ENCODE peak calls at places on chromosomes 11 and 22, in seven cellular contexts. One of them, this sample, is unnamed.

GRCh38 chr11:16809901-16810668 is 71.6 kb downstream of the C11orf58 start:
- DNase-seq in H1: no peak
- DNase-seq in HepG2: no peak
- DNase-seq in K562: no peak
- DNase-seq in WTC11: no peak
- DNase-seq in GM12878: no peak
- DNase-seq in HEK293T: no peak
- DNase-seq in this sample: no peak

GRCh38 chr11:15179167-15179566 is 64.4 kb downstream of the INSC start:
- DNase-seq in K562: no peak
- DNase-seq in WTC11: no peak
- DNase-seq in H1: no peak
- DNase-seq in GM12878: no peak
- DNase-seq in HepG2: no peak
- DNase-seq in HEK293T: no peak
- DNase-seq in this sample: no peak

GRCh38 chr11:199782-200181 is 6.9 kb downstream of the SCGB1C1 start:
- DNase-seq in K562: no peak
- DNase-seq in HEK293T: no peak
- DNase-seq in WTC11: no peak
- DNase-seq in GM12878: no peak
- DNase-seq in H1: peak
- DNase-seq in HepG2: no peak
- DNase-seq in this sample: no peak

GRCh38 chr11:123384116-123384515 is 46.0 kb upstream of the GRAMD1B start:
- DNase-seq in WTC11: no peak
- DNase-seq in H1: no peak
- DNase-seq in HepG2: no peak
- DNase-seq in HEK293T: no peak
- DNase-seq in K562: no peak
- DNase-seq in GM12878: no peak
- DNase-seq in this sample: no peak

GRCh38 chr22:31093090-31093850 is 12.2 kb downstream of the SMTN start:
- DNase-seq in HEK293T: no peak
- DNase-seq in GM12878: no peak
- DNase-seq in WTC11: no peak
- DNase-seq in H1: peak
- DNase-seq in K562: no peak
- DNase-seq in HepG2: no peak
- DNase-seq in this sample: no peak

GRCh38 chr11:76666830-76667229 is 3.7 kb downstream of the LRRC32 start:
- DNase-seq in HepG2: no peak
- DNase-seq in K562: no peak
- DNase-seq in GM12878: no peak
- DNase-seq in WTC11: no peak
- DNase-seq in H1: no peak
- DNase-seq in HEK293T: no peak
- DNase-seq in this sample: no peak

GRCh38 chr11:126405906-126406305 is 50.4 kb downstream of the ST3GAL4 start:
- DNase-seq in GM12878: no peak
- DNase-seq in WTC11: no peak
- DNase-seq in HepG2: no peak
- DNase-seq in H1: no peak
- DNase-seq in HEK293T: no peak
- DNase-seq in K562: no peak
- DNase-seq in this sample: peak

GRCh38 chr11:44622721-44623258 is 57.3 kb downstream of the CD82 start:
- DNase-seq in HEK293T: no peak
- DNase-seq in H1: peak
- DNase-seq in HepG2: no peak
- DNase-seq in K562: no peak
- DNase-seq in WTC11: no peak
- DNase-seq in GM12878: no peak
- DNase-seq in this sample: no peak

GRCh38 chr22:20581503-20582170 is 74.2 kb downstream of the MED15 start:
- DNase-seq in H1: peak
- DNase-seq in GM12878: no peak
- DNase-seq in WTC11: no peak
- DNase-seq in HepG2: no peak
- DNase-seq in HEK293T: no peak
- DNase-seq in K562: no peak
- DNase-seq in this sample: no peak

GRCh38 chr22:25777870-25778269 is 35.9 kb downstream of the MYO18B start:
- DNase-seq in H1: no peak
- DNase-seq in WTC11: no peak
- DNase-seq in GM12878: peak
- DNase-seq in HepG2: peak
- DNase-seq in K562: peak
- DNase-seq in HEK293T: peak
- DNase-seq in this sample: peak

GRCh38 chr11:1767399-1768140 is 3.8 kb upstream of the CTSD start:
- DNase-seq in HepG2: no peak
- DNase-seq in H1: no peak
- DNase-seq in HEK293T: no peak
- DNase-seq in WTC11: no peak
- DNase-seq in GM12878: no peak
- DNase-seq in K562: no peak
- DNase-seq in this sample: no peak

GRCh38 chr11:126546694-126547093 is 191.2 kb downstream of the ST3GAL4 start:
- DNase-seq in HEK293T: no peak
- DNase-seq in WTC11: no peak
- DNase-seq in HepG2: no peak
- DNase-seq in H1: no peak
- DNase-seq in GM12878: no peak
- DNase-seq in K562: no peak
- DNase-seq in this sample: no peak

GRCh38 chr11:94128171-94128745 is 383 bp upstream of the PANX1 start:
- DNase-seq in HepG2: no peak
- DNase-seq in GM12878: no peak
- DNase-seq in K562: no peak
- DNase-seq in H1: peak
- DNase-seq in HEK293T: peak
- DNase-seq in WTC11: peak
- DNase-seq in this sample: no peak

GRCh38 chr11:85180528-85180927 is 446.6 kb downstream of the DLG2 start:
- DNase-seq in WTC11: no peak
- DNase-seq in H1: no peak
- DNase-seq in GM12878: no peak
- DNase-seq in HEK293T: no peak
- DNase-seq in HepG2: no peak
- DNase-seq in K562: no peak
- DNase-seq in this sample: no peak

GRCh38 chr22:36386351-36386899 is 1.3 kb downstream of the MYH9 start:
- DNase-seq in HepG2: no peak
- DNase-seq in K562: peak
- DNase-seq in WTC11: no peak
- DNase-seq in HEK293T: no peak
- DNase-seq in H1: no peak
- DNase-seq in GM12878: peak
- DNase-seq in this sample: no peak

GRCh38 chr11:125982348-125982730 is 36.5 kb downstream of the VSIG10L2 start:
- DNase-seq in H1: no peak
- DNase-seq in WTC11: no peak
- DNase-seq in HEK293T: no peak
- DNase-seq in HepG2: no peak
- DNase-seq in GM12878: no peak
- DNase-seq in K562: no peak
- DNase-seq in this sample: no peak

GRCh38 chr22:41415554-41415953 is 31.0 kb downstream of the TOB2 start:
- DNase-seq in GM12878: no peak
- DNase-seq in WTC11: no peak
- DNase-seq in HepG2: no peak
- DNase-seq in HEK293T: no peak
- DNase-seq in K562: no peak
- DNase-seq in H1: no peak
- DNase-seq in this sample: no peak

GRCh38 chr11:8206251-8207079 is 37.6 kb upstream of the RIC3 start:
- DNase-seq in HepG2: no peak
- DNase-seq in H1: peak
- DNase-seq in GM12878: no peak
- DNase-seq in WTC11: no peak
- DNase-seq in HEK293T: no peak
- DNase-seq in K562: peak
- DNase-seq in this sample: no peak

GRCh38 chr11:507727-508515 is 879 bp upstream of the RNH1 start:
- DNase-seq in GM12878: no peak
- DNase-seq in H1: no peak
- DNase-seq in K562: no peak
- DNase-seq in HepG2: no peak
- DNase-seq in HEK293T: no peak
- DNase-seq in WTC11: no peak
- DNase-seq in this sample: no peak

GRCh38 chr11:84316866-84317560 is 1030.8 kb upstream of the CCDC90B start:
- DNase-seq in GM12878: no peak
- DNase-seq in K562: no peak
- DNase-seq in HepG2: no peak
- DNase-seq in WTC11: no peak
- DNase-seq in H1: no peak
- DNase-seq in HEK293T: no peak
- DNase-seq in this sample: no peak

GRCh38 chr11:56331861-56332491 is 13.9 kb upstream of the OR8K1 start:
- DNase-seq in H1: no peak
- DNase-seq in HEK293T: no peak
- DNase-seq in HepG2: no peak
- DNase-seq in WTC11: peak
- DNase-seq in K562: no peak
- DNase-seq in GM12878: no peak
- DNase-seq in this sample: no peak

GRCh38 chr11:65617990-65618751 is 2.6 kb downstream of the PCNX3 start:
- DNase-seq in GM12878: no peak
- DNase-seq in HepG2: no peak
- DNase-seq in H1: no peak
- DNase-seq in K562: no peak
- DNase-seq in WTC11: no peak
- DNase-seq in HEK293T: no peak
- DNase-seq in this sample: no peak

GRCh38 chr11:995752-996420 is 40.6 kb downstream of the MUC6 start:
- DNase-seq in H1: no peak
- DNase-seq in HepG2: no peak
- DNase-seq in GM12878: peak
- DNase-seq in WTC11: no peak
- DNase-seq in HEK293T: no peak
- DNase-seq in K562: peak
- DNase-seq in this sample: no peak

GRCh38 chr22:20966883-20967696 is at the start of gene AIFM3:
- DNase-seq in HEK293T: no peak
- DNase-seq in GM12878: no peak
- DNase-seq in K562: no peak
- DNase-seq in H1: no peak
- DNase-seq in WTC11: no peak
- DNase-seq in HepG2: no peak
- DNase-seq in this sample: no peak

GRCh38 chr22:49108636-49109315 is 718.9 kb downstream of the BRD1 start:
- DNase-seq in K562: no peak
- DNase-seq in HepG2: no peak
- DNase-seq in GM12878: no peak
- DNase-seq in H1: no peak
- DNase-seq in WTC11: no peak
- DNase-seq in HEK293T: no peak
- DNase-seq in this sample: no peak

GRCh38 chr11:130726234-130726559 is 190.1 kb downstream of the SNX19 start:
- DNase-seq in K562: no peak
- DNase-seq in HEK293T: no peak
- DNase-seq in HepG2: no peak
- DNase-seq in GM12878: no peak
- DNase-seq in H1: no peak
- DNase-seq in WTC11: no peak
- DNase-seq in this sample: no peak
- TF ChIP-seq SP1 in K562: no peak
- TF ChIP-seq SP1 in HEK293T: no peak
- TF ChIP-seq SP1 in HepG2: no peak
- TF ChIP-seq SP1 in GM12878: no peak
- TF ChIP-seq SP1 in H1: no peak
- TF ChIP-seq SP1 in WTC11: no peak
- TF ChIP-seq SP1 in this sample: no peak

GRCh38 chr11:88535916-88536547 is 198.5 kb upstream of the CTSC start:
- DNase-seq in HepG2: peak
- DNase-seq in WTC11: no peak
- DNase-seq in K562: no peak
- DNase-seq in GM12878: no peak
- DNase-seq in H1: no peak
- DNase-seq in HEK293T: no peak
- DNase-seq in this sample: peak

GRCh38 chr11:88533001-88533400 is 195.5 kb upstream of the CTSC start:
- DNase-seq in K562: no peak
- DNase-seq in GM12878: no peak
- DNase-seq in WTC11: no peak
- DNase-seq in HEK293T: no peak
- DNase-seq in H1: no peak
- DNase-seq in HepG2: no peak
- DNase-seq in this sample: no peak

GRCh38 chr11:88534185-88534584 is 196.6 kb upstream of the CTSC start:
- DNase-seq in K562: no peak
- DNase-seq in WTC11: no peak
- DNase-seq in HEK293T: no peak
- DNase-seq in GM12878: no peak
- DNase-seq in H1: no peak
- DNase-seq in HepG2: peak
- DNase-seq in this sample: no peak

GRCh38 chr11:88537613-88538012 is 200.1 kb upstream of the CTSC start:
- DNase-seq in HEK293T: no peak
- DNase-seq in GM12878: no peak
- DNase-seq in HepG2: no peak
- DNase-seq in WTC11: no peak
- DNase-seq in H1: no peak
- DNase-seq in K562: no peak
- DNase-seq in this sample: no peak

GRCh38 chr11:88535266-88535665 is 197.7 kb upstream of the CTSC start:
- DNase-seq in WTC11: no peak
- DNase-seq in GM12878: no peak
- DNase-seq in H1: no peak
- DNase-seq in K562: no peak
- DNase-seq in HEK293T: no peak
- DNase-seq in HepG2: no peak
- DNase-seq in this sample: no peak
- TF ChIP-seq SP1 in WTC11: no peak
- TF ChIP-seq SP1 in GM12878: no peak
- TF ChIP-seq SP1 in H1: no peak
- TF ChIP-seq SP1 in K562: no peak
- TF ChIP-seq SP1 in HEK293T: no peak
- TF ChIP-seq SP1 in HepG2: no peak
- TF ChIP-seq SP1 in this sample: no peak

GRCh38 chr11:2817431-2817830 is 68.1 kb downstream of the CDKN1C start:
- DNase-seq in GM12878: no peak
- DNase-seq in WTC11: no peak
- DNase-seq in H1: no peak
- DNase-seq in HepG2: no peak
- DNase-seq in HEK293T: no peak
- DNase-seq in K562: no peak
- DNase-seq in this sample: no peak
- TF ChIP-seq SP1 in GM12878: no peak
- TF ChIP-seq SP1 in WTC11: no peak
- TF ChIP-seq SP1 in H1: no peak
- TF ChIP-seq SP1 in HepG2: no peak
- TF ChIP-seq SP1 in HEK293T: no peak
- TF ChIP-seq SP1 in K562: no peak
- TF ChIP-seq SP1 in this sample: no peak

GRCh38 chr11:67996622-67997459 is 7.1 kb downstream of the UNC93B1 start:
- DNase-seq in GM12878: no peak
- DNase-seq in K562: peak
- DNase-seq in HepG2: no peak
- DNase-seq in HEK293T: peak
- DNase-seq in WTC11: peak
- DNase-seq in H1: peak
- DNase-seq in this sample: peak
- TF ChIP-seq SP1 in GM12878: no peak
- TF ChIP-seq SP1 in K562: peak
- TF ChIP-seq SP1 in HepG2: no peak
- TF ChIP-seq SP1 in HEK293T: peak
- TF ChIP-seq SP1 in WTC11: peak
- TF ChIP-seq SP1 in H1: peak
- TF ChIP-seq SP1 in this sample: no peak

This sample was measured in HCT116.